ENCODE peak calls at places on chromosomes 2 and 18, in eight cellular contexts. T, M, G, D, Q, X, A and K are unnamed samples.

GRCh38 chr2:135980450-135981080 is 4.9 kb downstream of the DARS1 start:
- DNase-seq in T (no peak), M (no peak), G (no peak), D (no peak), Q (no peak), X (no peak), A (no peak), K (no peak)

GRCh38 chr2:25381502-25381901 is 39.8 kb upstream of the DNMT3A start:
- DNase-seq in T (peak), M (no peak), G (no peak), D (no peak), Q (no peak), X (no peak), A (no peak), K (no peak)

GRCh38 chr2:83587309-83587708 is 871.8 kb downstream of the SUCLG1 start:
- DNase-seq in T (no peak), M (no peak), G (no peak), D (no peak), Q (no peak), X (no peak), A (no peak), K (no peak)

GRCh38 chr2:120913972-120914838 is 178.5 kb downstream of the GLI2 start:
- DNase-seq in T (peak), M (no peak), G (no peak), D (no peak), Q (no peak), X (no peak), A (no peak), K (no peak)

GRCh38 chr2:12819721-12820120 is 103.0 kb downstream of the TRIB2 start:
- DNase-seq in T (no peak), M (no peak), G (no peak), D (peak), Q (peak), X (no peak), A (no peak), K (no peak)

GRCh38 chr18:57538614-57539013 is 47.9 kb downstream of the FECH start:
- DNase-seq in T (no peak), M (no peak), G (no peak), D (no peak), Q (no peak), X (no peak), A (no peak), K (no peak)

GRCh38 chr2:55408098-55408882 is 11.4 kb downstream of the CCDC88A start:
- DNase-seq in T (no peak), M (no peak), G (no peak), D (peak), Q (no peak), X (no peak), A (no peak), K (no peak)

GRCh38 chr2:98935111-98935770 is 784 bp downstream of the CRACDL start:
- DNase-seq in T (no peak), M (peak), G (no peak), D (no peak), Q (no peak), X (no peak), A (no peak), K (no peak)

GRCh38 chr2:20617892-20618467 is 32.9 kb downstream of the HS1BP3 start:
- DNase-seq in T (peak), M (no peak), G (no peak), D (peak), Q (peak), X (peak), A (peak), K (peak)

GRCh38 chr2:100887713-100888112 is 67.8 kb downstream of the NPAS2 start:
- DNase-seq in T (no peak), M (no peak), G (no peak), D (no peak), Q (no peak), X (no peak), A (no peak), K (no peak)

GRCh38 chr2:77081597-77081996 is 440.6 kb downstream of the LRRTM4 start:
- DNase-seq in T (no peak), M (no peak), G (no peak), D (no peak), Q (no peak), X (no peak), A (no peak), K (no peak)

GRCh38 chr18:29164020-29164706 is 987.2 kb upstream of the CDH2 start:
- DNase-seq in T (no peak), M (no peak), G (no peak), D (peak), Q (peak), X (no peak), A (no peak), K (peak)

GRCh38 chr2:13669607-13670006 is 952.9 kb downstream of the TRIB2 start:
- DNase-seq in T (no peak), M (no peak), G (no peak), D (no peak), Q (no peak), X (no peak), A (no peak), K (no peak)

GRCh38 chr18:59357928-59358327 is 1.1 kb downstream of the LMAN1 start:
- DNase-seq in T (no peak), M (no peak), G (no peak), D (peak), Q (peak), X (no peak), A (no peak), K (peak)

GRCh38 chr18:7576685-7577084 is 9.6 kb downstream of the PTPRM start:
- DNase-seq in T (no peak), M (no peak), G (no peak), D (peak), Q (no peak), X (no peak), A (no peak), K (no peak)

GRCh38 chr2:211216221-211216620 is 659.8 kb downstream of the CPS1 start:
- DNase-seq in T (no peak), M (no peak), G (no peak), D (no peak), Q (no peak), X (no peak), A (no peak), K (no peak)

GRCh38 chr2:121903037-121903689 is 147.7 kb downstream of the TSN start:
- DNase-seq in T (no peak), M (no peak), G (no peak), D (no peak), Q (peak), X (no peak), A (no peak), K (no peak)

GRCh38 chr18:13993730-13994129 is 78.4 kb upstream of the MC2R start:
- DNase-seq in T (no peak), M (no peak), G (no peak), D (no peak), Q (no peak), X (no peak), A (no peak), K (no peak)

GRCh38 chr18:1222880-1223279 is 318.2 kb downstream of the ADCYAP1 start:
- DNase-seq in T (no peak), M (no peak), G (no peak), D (no peak), Q (no peak), X (no peak), A (no peak), K (no peak)

GRCh38 chr2:20093263-20094141 is 42.1 kb upstream of the LAPTM4A start:
- DNase-seq in T (no peak), M (no peak), G (no peak), D (peak), Q (peak), X (peak), A (peak), K (peak)

GRCh38 chr2:240571314-240571973 is 3.2 kb downstream of the RNPEPL1 start:
- DNase-seq in T (peak), M (no peak), G (no peak), D (no peak), Q (no peak), X (peak), A (no peak), K (no peak)

GRCh38 chr18:45006934-45007333 is 326.2 kb downstream of the SETBP1 start:
- DNase-seq in T (no peak), M (no peak), G (no peak), D (peak), Q (peak), X (no peak), A (no peak), K (no peak)

GRCh38 chr18:76522104-76522503 is 27.1 kb upstream of the ZNF516 start:
- DNase-seq in T (peak), M (no peak), G (no peak), D (peak), Q (no peak), X (no peak), A (no peak), K (no peak)

GRCh38 chr2:16336491-16336890 is 329.1 kb downstream of the CYRIA start:
- DNase-seq in T (no peak), M (no peak), G (no peak), D (no peak), Q (no peak), X (no peak), A (no peak), K (no peak)

GRCh38 chr2:129252781-129253460 is 726.5 kb upstream of the RAB6C start:
- DNase-seq in T (no peak), M (no peak), G (no peak), D (no peak), Q (no peak), X (no peak), A (no peak), K (no peak)

GRCh38 chr2:213285404-213285803 is 1.1 kb downstream of the SPAG16 start:
- DNase-seq in T (no peak), M (no peak), G (no peak), D (no peak), Q (no peak), X (no peak), A (no peak), K (no peak)

GRCh38 chr2:181459646-181460045 is 2.5 kb downstream of the ITGA4 start:
- DNase-seq in T (no peak), M (no peak), G (no peak), D (peak), Q (peak), X (no peak), A (no peak), K (no peak)